ENCODE peak calls at places on chromosomes 13 and 19, in seven cellular contexts. P, Q, L, K, V, B and A are unnamed samples.

GRCh38 chr13:90500569-90500968 is 846.9 kb upstream of the MIR17HG start:
- DNase-seq in P (no peak), Q (no peak), L (no peak), K (no peak), V (no peak), B (no peak), A (no peak)

GRCh38 chr19:10419646-10420443 is 493 bp upstream of the PDE4A start:
- DNase-seq in P (peak), Q (no peak), L (peak), K (peak), V (no peak), B (no peak), A (no peak)

GRCh38 chr19:47107201-47107952 is 6.2 kb downstream of the ZC3H4 start:
- DNase-seq in P (peak), Q (peak), L (no peak), K (no peak), V (peak), B (no peak), A (peak)

GRCh38 chr13:41139296-41139966 is 6.8 kb upstream of the KBTBD6 start:
- DNase-seq in P (no peak), Q (no peak), L (no peak), K (no peak), V (no peak), B (no peak), A (no peak)

GRCh38 chr13:112341446-112341845 is 34.7 kb upstream of the SPACA7 start:
- DNase-seq in P (no peak), Q (no peak), L (no peak), K (no peak), V (no peak), B (no peak), A (no peak)

GRCh38 chr13:38763446-38764381 is 76.8 kb downstream of the FREM2 start:
- DNase-seq in P (peak), Q (no peak), L (peak), K (peak), V (no peak), B (no peak), A (no peak)

GRCh38 chr13:49454388-49455015 is 10.4 kb downstream of the SETDB2 start:
- DNase-seq in P (no peak), Q (no peak), L (no peak), K (no peak), V (no peak), B (no peak), A (no peak)

GRCh38 chr19:4730740-4731171 is 7.1 kb upstream of the DPP9 start:
- DNase-seq in P (peak), Q (no peak), L (no peak), K (no peak), V (peak), B (peak), A (peak)

GRCh38 chr13:97723655-97724054 is 229.8 kb upstream of the IPO5 start:
- DNase-seq in P (no peak), Q (no peak), L (no peak), K (no peak), V (no peak), B (no peak), A (no peak)

GRCh38 chr13:76672422-76672821 is 213.8 kb downstream of the KCTD12 start:
- DNase-seq in P (no peak), Q (no peak), L (peak), K (no peak), V (no peak), B (no peak), A (no peak)

GRCh38 chr19:44735011-44735410 is 13.5 kb upstream of the BCL3 start:
- DNase-seq in P (no peak), Q (no peak), L (no peak), K (no peak), V (no peak), B (no peak), A (no peak)

GRCh38 chr13:68050746-68051145 is 820.6 kb upstream of the PCDH9 start:
- DNase-seq in P (no peak), Q (no peak), L (no peak), K (no peak), V (no peak), B (no peak), A (no peak)

GRCh38 chr13:73924607-73925006 is 209.6 kb downstream of the KLF12 start:
- DNase-seq in P (no peak), Q (no peak), L (no peak), K (no peak), V (no peak), B (no peak), A (no peak)